ENCODE peak calls at places on chromosomes 6 and 20, in nine cellular contexts. F, P, H, U, S, Q, Y, V and O are unnamed samples.

GRCh38 chr20:23782366-23782983 is 31.7 kb upstream of the CST1 start:
- DNase-seq in F (no peak), P (peak), H (no peak), U (no peak), S (no peak), Q (no peak), Y (no peak), V (peak), O (no peak)

GRCh38 chr6:48068326-48069191 is 42.4 kb downstream of the PTCHD4 start:
- DNase-seq in F (no peak), P (no peak), H (no peak), U (no peak), S (no peak), Q (no peak), Y (no peak), V (peak), O (no peak)

GRCh38 chr20:45882469-45883099 is 1.6 kb downstream of the ZSWIM1 start:
- DNase-seq in F (no peak), P (no peak), H (no peak), U (no peak), S (no peak), Q (no peak), Y (no peak), V (no peak), O (no peak)

GRCh38 chr20:25197173-25197869 is 1.8 kb downstream of the ENTPD6 start:
- DNase-seq in F (no peak), P (no peak), H (no peak), U (no peak), S (no peak), Q (no peak), Y (no peak), V (peak), O (no peak)

GRCh38 chr6:41427642-41428401 is 92.4 kb downstream of the NCR2 start:
- DNase-seq in F (no peak), P (no peak), H (peak), U (peak), S (no peak), Q (no peak), Y (no peak), V (peak), O (no peak)

GRCh38 chr6:106475280-106475679 is 114.8 kb downstream of the CRYBG1 start:
- DNase-seq in F (no peak), P (no peak), H (no peak), U (no peak), S (no peak), Q (peak), Y (no peak), V (no peak), O (no peak)

GRCh38 chr6:32393660-32394420 is 13.1 kb downstream of the BTNL2 start:
- DNase-seq in F (peak), P (no peak), H (peak), U (no peak), S (no peak), Q (no peak), Y (no peak), V (no peak), O (no peak)

GRCh38 chr6:111253999-111254778 is 166.9 kb downstream of the SLC16A10 start:
- DNase-seq in F (no peak), P (no peak), H (no peak), U (no peak), S (no peak), Q (no peak), Y (no peak), V (peak), O (no peak)

GRCh38 chr6:44024597-44025219 is 102.5 kb downstream of the MRPL14 start:
- DNase-seq in F (no peak), P (peak), H (no peak), U (no peak), S (no peak), Q (no peak), Y (no peak), V (peak), O (no peak)

GRCh38 chr6:34149831-34150400 is 4.0 kb upstream of the GRM4 start:
- DNase-seq in F (peak), P (no peak), H (no peak), U (no peak), S (no peak), Q (no peak), Y (no peak), V (peak), O (peak)

GRCh38 chr20:3473324-3473723 is 2.5 kb downstream of the ATRN start:
- DNase-seq in F (no peak), P (no peak), H (no peak), U (no peak), S (no peak), Q (no peak), Y (no peak), V (no peak), O (no peak)

GRCh38 chr6:40806479-40806878 is 219.3 kb upstream of the LRFN2 start:
- DNase-seq in F (no peak), P (no peak), H (no peak), U (no peak), S (no peak), Q (no peak), Y (no peak), V (peak), O (no peak)

GRCh38 chr6:110544472-110544871 is 68.1 kb upstream of the SLC22A16 start:
- DNase-seq in F (no peak), P (no peak), H (no peak), U (no peak), S (no peak), Q (no peak), Y (no peak), V (peak), O (peak)

GRCh38 chr6:142387997-142388815 is 86.4 kb downstream of the ADGRG6 start:
- DNase-seq in F (no peak), P (peak), H (no peak), U (no peak), S (no peak), Q (peak), Y (no peak), V (no peak), O (no peak)

GRCh38 chr20:43983359-43983758 is 68.7 kb downstream of the TOX2 start:
- DNase-seq in F (no peak), P (peak), H (no peak), U (no peak), S (no peak), Q (no peak), Y (no peak), V (peak), O (no peak)

GRCh38 chr20:10309326-10309725 is 90.7 kb downstream of the SNAP25 start:
- DNase-seq in F (no peak), P (no peak), H (no peak), U (no peak), S (peak), Q (peak), Y (no peak), V (no peak), O (no peak)

GRCh38 chr6:121540210-121540609 is 104.8 kb downstream of the GJA1 start:
- DNase-seq in F (no peak), P (no peak), H (no peak), U (no peak), S (no peak), Q (no peak), Y (no peak), V (no peak), O (no peak)

GRCh38 chr6:558089-558488 is 98.8 kb downstream of the HUS1B start:
- DNase-seq in F (no peak), P (peak), H (no peak), U (no peak), S (no peak), Q (no peak), Y (no peak), V (no peak), O (no peak)

GRCh38 chr6:127585123-127585522 is 8.1 kb downstream of the C6orf58 start:
- DNase-seq in F (no peak), P (no peak), H (no peak), U (no peak), S (no peak), Q (no peak), Y (no peak), V (no peak), O (no peak)

GRCh38 chr6:626236-626635 is 30.7 kb downstream of the HUS1B start:
- DNase-seq in F (no peak), P (no peak), H (no peak), U (no peak), S (peak), Q (peak), Y (no peak), V (no peak), O (no peak)

GRCh38 chr6:5996701-5997419 is 9.9 kb downstream of the NRN1 start:
- DNase-seq in F (no peak), P (no peak), H (no peak), U (no peak), S (no peak), Q (no peak), Y (no peak), V (peak), O (no peak)

GRCh38 chr6:132511159-132511835 is 1.6 kb downstream of the STX7 start:
- DNase-seq in F (peak), P (peak), H (no peak), U (peak), S (no peak), Q (no peak), Y (no peak), V (no peak), O (no peak)

GRCh38 chr6:1502041-1502440 is 107.7 kb upstream of the FOXC1 start:
- DNase-seq in F (no peak), P (no peak), H (no peak), U (no peak), S (no peak), Q (no peak), Y (no peak), V (no peak), O (no peak)

GRCh38 chr20:37504404-37505096 is 16.5 kb upstream of the NNAT start:
- DNase-seq in F (no peak), P (no peak), H (no peak), U (no peak), S (no peak), Q (no peak), Y (no peak), V (peak), O (no peak)

GRCh38 chr6:7268362-7269310 is 44.4 kb downstream of the SSR1 start:
- DNase-seq in F (no peak), P (no peak), H (no peak), U (no peak), S (no peak), Q (no peak), Y (no peak), V (no peak), O (no peak)

GRCh38 chr6:122620902-122621301 is 10.7 kb downstream of the PKIB start:
- DNase-seq in F (no peak), P (no peak), H (no peak), U (no peak), S (no peak), Q (peak), Y (no peak), V (no peak), O (no peak)

DNA sequence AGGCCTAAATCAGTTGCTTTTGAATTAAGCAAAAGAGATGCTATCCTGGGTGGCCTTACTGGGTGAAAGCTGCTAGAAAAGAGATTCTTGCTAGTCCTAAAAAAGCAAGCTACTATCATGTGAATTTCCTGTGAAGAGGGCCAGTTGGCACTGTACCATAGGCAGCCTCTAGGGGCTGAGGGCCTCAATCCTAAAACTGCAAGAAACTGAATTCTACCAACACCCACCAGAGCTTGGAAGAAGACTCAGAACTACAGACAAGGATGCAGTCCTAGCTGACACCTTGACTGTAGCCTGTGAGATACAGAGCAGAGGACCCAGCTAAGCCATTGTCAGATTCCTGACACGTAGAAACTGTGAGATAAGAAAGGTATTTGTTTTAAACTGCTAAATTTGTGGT is 24.5 kb downstream of the CLIC5 start:
- DNase-seq in F (no peak), P (no peak), H (no peak), U (no peak), S (no peak), Q (no peak), Y (no peak), V (peak), O (no peak)
- TF ChIP-seq CTCF in F (no peak), P (peak), H (no peak), U (no peak), S (no peak), Q (peak), Y (no peak), V (peak), O (no peak)

DNA sequence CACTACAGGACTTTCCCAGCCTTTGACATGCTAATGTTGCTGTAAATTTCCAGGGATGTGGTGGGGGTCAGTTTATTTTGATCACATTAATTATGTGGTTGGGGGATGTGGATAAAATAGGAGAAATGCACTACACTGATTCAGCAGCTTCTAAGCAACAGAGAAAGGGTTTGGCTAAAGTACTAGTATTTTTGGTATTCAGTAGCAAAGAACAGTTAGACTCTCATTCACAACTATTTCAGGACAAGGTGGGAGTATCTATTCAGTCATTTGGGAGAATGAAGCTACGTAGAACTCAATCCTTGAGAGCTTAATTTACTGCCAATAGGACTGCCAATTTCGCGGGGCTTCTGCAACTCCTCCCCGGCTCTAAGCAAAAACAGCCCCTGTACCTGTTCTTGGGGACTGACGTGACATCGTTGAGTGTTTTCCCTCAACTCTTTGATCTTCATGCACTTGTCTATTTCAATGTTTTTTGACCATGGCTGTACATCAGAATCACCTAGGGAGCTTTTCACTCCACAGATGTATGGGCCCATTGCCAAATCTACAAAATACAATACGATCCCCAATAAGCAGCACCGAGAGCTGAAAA is 94.8 kb upstream of the NHSL1 start:
- DNase-seq in F (no peak), P (no peak), H (no peak), U (no peak), S (no peak), Q (no peak), Y (no peak), V (peak), O (no peak)
- H3K27ac ChIP-seq in F (no peak), P (no peak), H (peak), U (peak), S (peak), Q (peak), Y (peak), V (no peak), O (no peak)

GRCh38 chr6:36977470-36977941 is 8.5 kb downstream of the MTCH1 start:
- DNase-seq in F (no peak), P (peak), H (no peak), U (no peak), S (no peak), Q (no peak), Y (no peak), V (peak), O (no peak)
- TF ChIP-seq CTCF in F (no peak), P (peak), H (no peak), U (no peak), S (peak), Q (no peak), Y (peak), V (peak), O (peak)

GRCh38 chr6:118813795-118814194 is 80.2 kb upstream of the ASF1A start:
- DNase-seq in F (no peak), P (no peak), H (no peak), U (no peak), S (no peak), Q (peak), Y (no peak), V (no peak), O (no peak)
- H3K27ac ChIP-seq in F (no peak), P (no peak), H (no peak), U (no peak), S (peak), Q (no peak), Y (no peak), V (no peak), O (no peak)

GRCh38 chr20:63735859-63736718 is at the start of gene LIME1:
- DNase-seq in F (no peak), P (peak), H (peak), U (peak), S (no peak), Q (no peak), Y (no peak), V (peak), O (no peak)
- TF ChIP-seq CTCF in F (no peak), P (peak), H (no peak), U (no peak), S (no peak), Q (no peak), Y (no peak), V (no peak), O (no peak)